ENCODE peak calls at places on chromosome 11, in five cellular contexts. One of them, this sample, is unnamed.

GRCh38 chr11:8263109-8263768 is 439 bp downstream of the LMO1 start:
- DNase-seq in fibroblast of lung: peak; percentile 12
- DNase-seq in cardiac muscle cell: no peak
- DNase-seq in lower lobe of right lung: no peak
- DNase-seq in uterus: peak; percentile 3
- DNase-seq in this sample: no peak

GRCh38 chr11:109696191-109696897 is 274.4 kb downstream of the C11orf87 start:
- DNase-seq in fibroblast of lung: peak; percentile 48
- DNase-seq in cardiac muscle cell: peak; percentile 3
- DNase-seq in uterus: no peak
- DNase-seq in lower lobe of right lung: no peak
- DNase-seq in this sample: no peak

GRCh38 chr11:12207384-12208150 is 97.2 kb downstream of the MICAL2 start:
- DNase-seq in cardiac muscle cell: peak; percentile 52
- DNase-seq in uterus: no peak
- DNase-seq in lower lobe of right lung: no peak
- DNase-seq in fibroblast of lung: peak; percentile 87
- DNase-seq in this sample: no peak

GRCh38 chr11:85628771-85629341 is 463 bp downstream of the TMEM126B start:
- DNase-seq in cardiac muscle cell: no peak
- DNase-seq in lower lobe of right lung: no peak
- DNase-seq in fibroblast of lung: peak; percentile 10
- DNase-seq in uterus: no peak
- DNase-seq in this sample: no peak

GRCh38 chr11:76576166-76576565 is 94.4 kb downstream of the LRRC32 start:
- DNase-seq in cardiac muscle cell: no peak
- DNase-seq in uterus: no peak
- DNase-seq in lower lobe of right lung: no peak
- DNase-seq in fibroblast of lung: no peak
- DNase-seq in this sample: no peak

GRCh38 chr11:21446939-21447590 is 745.8 kb upstream of the ANO5 start:
- DNase-seq in lower lobe of right lung: no peak
- DNase-seq in cardiac muscle cell: no peak
- DNase-seq in fibroblast of lung: no peak
- DNase-seq in uterus: no peak
- DNase-seq in this sample: no peak

GRCh38 chr11:69638941-69639681 is 1.8 kb upstream of the CCND1 start:
- DNase-seq in cardiac muscle cell: peak; percentile 97
- DNase-seq in fibroblast of lung: peak; percentile 97
- DNase-seq in uterus: peak; percentile 80
- DNase-seq in lower lobe of right lung: peak; percentile 95
- DNase-seq in this sample: peak; percentile 94

GRCh38 chr11:46633291-46634217 is 16.2 kb downstream of the ATG13 start:
- DNase-seq in lower lobe of right lung: peak; percentile 55
- DNase-seq in fibroblast of lung: no peak
- DNase-seq in uterus: no peak
- DNase-seq in cardiac muscle cell: no peak
- DNase-seq in this sample: no peak

GRCh38 chr11:6992457-6993431 is 27.4 kb downstream of the ZNF214 start:
- DNase-seq in uterus: peak; percentile 13
- DNase-seq in cardiac muscle cell: peak; percentile 68
- DNase-seq in fibroblast of lung: peak; percentile 91
- DNase-seq in lower lobe of right lung: no peak
- DNase-seq in this sample: peak; percentile 94

GRCh38 chr11:134576286-134576685 is 164.2 kb upstream of the B3GAT1 start:
- DNase-seq in cardiac muscle cell: no peak
- DNase-seq in lower lobe of right lung: no peak
- DNase-seq in uterus: no peak
- DNase-seq in fibroblast of lung: no peak
- DNase-seq in this sample: no peak

GRCh38 chr11:105389952-105390351 is 219.9 kb upstream of the GRIA4 start:
- DNase-seq in fibroblast of lung: no peak
- DNase-seq in cardiac muscle cell: no peak
- DNase-seq in uterus: no peak
- DNase-seq in lower lobe of right lung: no peak
- DNase-seq in this sample: no peak

GRCh38 chr11:86370171-86370570 is 4.5 kb upstream of the CCDC81 start:
- DNase-seq in uterus: no peak
- DNase-seq in lower lobe of right lung: no peak
- DNase-seq in fibroblast of lung: no peak
- DNase-seq in cardiac muscle cell: no peak
- DNase-seq in this sample: no peak

GRCh38 chr11:79708319-79708928 is 267.6 kb upstream of the TENM4 start:
- DNase-seq in lower lobe of right lung: no peak
- DNase-seq in fibroblast of lung: peak; percentile 26
- DNase-seq in uterus: no peak
- DNase-seq in cardiac muscle cell: peak; percentile 41
- DNase-seq in this sample: peak; percentile 36

GRCh38 chr11:5488798-5489399 is 414 bp downstream of the OR52D1 start:
- DNase-seq in cardiac muscle cell: no peak
- DNase-seq in lower lobe of right lung: no peak
- DNase-seq in uterus: no peak
- DNase-seq in fibroblast of lung: no peak
- DNase-seq in this sample: no peak

GRCh38 chr11:128260398-128260797 is 327.0 kb downstream of the ETS1 start:
- DNase-seq in uterus: no peak
- DNase-seq in fibroblast of lung: no peak
- DNase-seq in cardiac muscle cell: no peak
- DNase-seq in lower lobe of right lung: no peak
- DNase-seq in this sample: no peak

GRCh38 chr11:75771646-75772410 is 3.2 kb downstream of the DGAT2 start:
- DNase-seq in uterus: no peak
- DNase-seq in fibroblast of lung: peak; percentile 50
- DNase-seq in cardiac muscle cell: peak; percentile 91
- DNase-seq in lower lobe of right lung: peak; percentile 80
- DNase-seq in this sample: no peak

GRCh38 chr11:12768731-12769673 is 94.8 kb downstream of the TEAD1 start:
- DNase-seq in fibroblast of lung: no peak
- DNase-seq in lower lobe of right lung: no peak
- DNase-seq in uterus: no peak
- DNase-seq in cardiac muscle cell: no peak
- DNase-seq in this sample: no peak

GRCh38 chr11:46674463-46675287 is 25.7 kb downstream of the ARHGAP1 start:
- DNase-seq in cardiac muscle cell: peak; percentile 61
- DNase-seq in lower lobe of right lung: no peak
- DNase-seq in fibroblast of lung: no peak
- DNase-seq in uterus: no peak
- DNase-seq in this sample: no peak

GRCh38 chr11:29634744-29635143 is 382.1 kb downstream of the KCNA4 start:
- DNase-seq in lower lobe of right lung: no peak
- DNase-seq in fibroblast of lung: no peak
- DNase-seq in cardiac muscle cell: no peak
- DNase-seq in uterus: no peak
- DNase-seq in this sample: no peak

GRCh38 chr11:44860346-44860745 is 90.3 kb downstream of the TP53I11 start:
- DNase-seq in lower lobe of right lung: no peak
- DNase-seq in fibroblast of lung: no peak
- DNase-seq in uterus: no peak
- DNase-seq in cardiac muscle cell: no peak
- DNase-seq in this sample: no peak

GRCh38 chr11:74403607-74404006 is 5.4 kb upstream of the PGM2L1 start:
- DNase-seq in lower lobe of right lung: no peak
- DNase-seq in fibroblast of lung: no peak
- DNase-seq in cardiac muscle cell: no peak
- DNase-seq in uterus: no peak
- DNase-seq in this sample: no peak

GRCh38 chr11:56842829-56843794 is 94.6 kb upstream of the OR9G4 start:
- DNase-seq in uterus: no peak
- DNase-seq in lower lobe of right lung: no peak
- DNase-seq in fibroblast of lung: no peak
- DNase-seq in cardiac muscle cell: no peak
- DNase-seq in this sample: no peak

GRCh38 chr11:56846631-56847400 is 98.3 kb upstream of the OR9G4 start:
- DNase-seq in lower lobe of right lung: no peak
- DNase-seq in uterus: no peak
- DNase-seq in fibroblast of lung: no peak
- DNase-seq in cardiac muscle cell: peak; percentile 48
- DNase-seq in this sample: no peak

GRCh38 chr11:56843816-56844215 is 95.3 kb upstream of the OR9G4 start:
- DNase-seq in fibroblast of lung: no peak
- DNase-seq in uterus: no peak
- DNase-seq in lower lobe of right lung: no peak
- DNase-seq in cardiac muscle cell: no peak
- DNase-seq in this sample: no peak

GRCh38 chr11:56845121-56845732 is 96.7 kb upstream of the OR9G4 start:
- DNase-seq in fibroblast of lung: no peak
- DNase-seq in lower lobe of right lung: no peak
- DNase-seq in uterus: no peak
- DNase-seq in cardiac muscle cell: no peak
- DNase-seq in this sample: no peak

GRCh38 chr11:56841210-56841810 is 92.8 kb upstream of the OR9G4 start:
- DNase-seq in uterus: peak; percentile 21
- DNase-seq in cardiac muscle cell: peak; percentile 78
- DNase-seq in lower lobe of right lung: no peak
- DNase-seq in fibroblast of lung: peak; percentile 36
- DNase-seq in this sample: peak; percentile 12
- TF ChIP-seq CTCF in uterus: peak; percentile 54
- TF ChIP-seq CTCF in cardiac muscle cell: peak; percentile 73
- TF ChIP-seq CTCF in lower lobe of right lung: peak; percentile 71
- TF ChIP-seq CTCF in fibroblast of lung: peak; percentile 82
- TF ChIP-seq CTCF in this sample: peak; percentile 49

GRCh38 chr11:58907780-58908179 is 31.5 kb upstream of the GLYATL1 start:
- DNase-seq in cardiac muscle cell: no peak
- DNase-seq in lower lobe of right lung: no peak
- DNase-seq in uterus: no peak
- DNase-seq in fibroblast of lung: no peak
- DNase-seq in this sample: no peak

GRCh38 chr11:58905141-58905715 is 34.1 kb upstream of the GLYATL1 start:
- DNase-seq in cardiac muscle cell: peak; percentile 56
- DNase-seq in fibroblast of lung: peak; percentile 73
- DNase-seq in lower lobe of right lung: peak; percentile 46
- DNase-seq in uterus: no peak
- DNase-seq in this sample: no peak

GRCh38 chr11:58900479-58901420 is 38.5 kb upstream of the GLYATL1 start:
- DNase-seq in fibroblast of lung: peak; percentile 78
- DNase-seq in cardiac muscle cell: peak; percentile 88
- DNase-seq in lower lobe of right lung: peak; percentile 75
- DNase-seq in uterus: no peak
- DNase-seq in this sample: no peak

GRCh38 chr11:58902881-58903280 is 36.4 kb upstream of the GLYATL1 start:
- DNase-seq in fibroblast of lung: no peak
- DNase-seq in lower lobe of right lung: no peak
- DNase-seq in cardiac muscle cell: no peak
- DNase-seq in uterus: no peak
- DNase-seq in this sample: no peak

DNA sequence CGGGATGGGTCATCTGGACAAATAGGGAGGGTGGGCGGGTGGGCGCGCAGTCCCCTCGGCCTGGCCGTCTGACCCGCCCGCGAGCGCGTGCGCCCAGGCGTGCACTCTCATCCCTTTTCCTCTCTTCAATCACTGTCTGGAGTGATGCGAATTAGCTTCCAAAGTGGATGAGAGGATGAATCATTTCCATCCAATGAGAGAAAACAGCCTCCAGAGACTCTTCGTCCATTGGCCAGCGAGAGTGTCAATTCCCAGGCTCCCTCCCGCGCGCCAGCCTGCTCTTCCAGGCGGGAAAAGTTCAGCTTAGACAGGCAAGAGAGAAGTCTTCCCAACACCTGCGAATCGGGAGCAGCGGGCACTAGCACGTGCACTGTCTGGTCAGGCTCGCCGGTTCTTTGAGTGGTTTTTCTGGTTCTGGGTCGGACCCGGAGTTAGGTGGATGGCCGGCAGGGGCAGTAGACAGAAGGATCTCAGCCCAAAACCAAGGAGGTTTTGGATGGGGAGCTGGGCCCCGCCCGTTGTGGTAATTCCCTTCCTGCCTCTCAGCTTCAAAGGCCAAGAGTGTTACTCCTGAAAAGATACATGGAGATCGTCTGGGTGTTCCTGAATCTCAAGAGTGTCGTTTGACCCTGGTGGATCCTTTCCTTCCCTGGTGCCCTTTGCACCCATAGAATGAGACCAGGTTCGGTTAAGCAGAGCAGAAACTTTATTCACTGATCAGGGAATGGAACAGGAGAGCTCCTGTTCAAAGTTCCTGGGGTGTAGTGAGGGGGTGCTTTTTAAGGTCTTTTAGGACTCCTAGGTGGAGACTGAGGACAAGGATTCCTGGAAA is 33.4 kb upstream of the GLYATL1 start:
- DNase-seq in lower lobe of right lung: no peak
- DNase-seq in cardiac muscle cell: peak; percentile 89
- DNase-seq in uterus: no peak
- DNase-seq in fibroblast of lung: peak; percentile 94
- DNase-seq in this sample: peak; percentile 84
- H3K4me3 ChIP-seq in lower lobe of right lung: peak overlapping the region; percentile 14
- H3K4me3 ChIP-seq in cardiac muscle cell: peak overlapping the region; percentile 26
- H3K4me3 ChIP-seq in uterus: no peak overlapping the region
- H3K4me3 ChIP-seq in fibroblast of lung: peak overlapping the region; percentile 71
- H3K4me3 ChIP-seq in this sample: peak overlapping the region; percentile 59

DNA sequence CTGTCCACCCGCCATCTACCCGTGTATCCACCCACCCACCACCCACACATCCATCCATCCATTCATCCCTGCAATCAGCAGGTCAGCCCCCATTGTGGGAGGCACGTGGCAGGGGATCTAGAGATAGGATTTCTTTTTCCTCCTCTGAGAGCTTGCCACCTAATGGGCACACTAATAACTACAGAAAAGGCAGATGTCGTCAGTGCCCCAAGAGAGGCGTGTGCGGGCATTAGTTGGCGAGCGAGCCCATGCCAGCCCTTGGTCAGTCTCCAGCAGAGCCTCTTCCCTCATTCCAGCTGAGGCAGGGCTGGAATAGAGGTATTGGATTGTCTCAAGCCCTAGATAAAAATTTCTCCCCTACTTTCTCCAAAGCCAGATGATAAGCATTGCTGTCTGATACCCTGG is 9.7 kb downstream of the USP2 start:
- DNase-seq in cardiac muscle cell: no peak
- DNase-seq in fibroblast of lung: peak; percentile 19
- DNase-seq in uterus: no peak
- DNase-seq in lower lobe of right lung: no peak
- DNase-seq in this sample: no peak
- TF ChIP-seq CTCF in cardiac muscle cell: no peak
- TF ChIP-seq CTCF in fibroblast of lung: no peak
- TF ChIP-seq CTCF in uterus: no peak
- TF ChIP-seq CTCF in lower lobe of right lung: no peak
- TF ChIP-seq CTCF in this sample: no peak

DNA sequence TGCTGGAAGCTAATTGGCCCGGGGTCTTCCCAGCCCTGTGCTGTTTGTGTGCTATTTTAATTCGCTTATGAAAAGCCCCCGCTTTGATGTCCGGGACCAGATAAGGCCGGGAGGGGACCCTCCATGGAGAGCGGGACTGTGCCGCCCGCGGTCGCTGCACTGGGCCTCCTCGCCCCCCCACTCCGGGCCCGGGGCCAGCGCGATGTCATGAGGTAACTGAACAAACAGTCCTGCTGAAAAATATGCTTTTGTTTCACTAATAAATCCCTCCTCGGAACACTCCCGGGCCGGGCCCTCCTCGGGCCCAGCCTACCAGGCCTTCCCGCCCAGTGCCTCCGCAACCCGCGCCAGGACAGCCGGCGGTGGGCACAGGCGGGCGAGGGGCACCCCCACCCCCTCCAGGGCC is 78.3 kb downstream of the CDKN1C start:
- DNase-seq in cardiac muscle cell: peak; percentile 67
- DNase-seq in lower lobe of right lung: peak; percentile 84
- DNase-seq in fibroblast of lung: peak; percentile 28
- DNase-seq in uterus: peak; percentile 93
- DNase-seq in this sample: no peak
- H3K4me3 ChIP-seq in cardiac muscle cell: no peak overlapping the region
- H3K4me3 ChIP-seq in lower lobe of right lung: peak overlapping the region; percentile 29
- H3K4me3 ChIP-seq in fibroblast of lung: no peak overlapping the region
- H3K4me3 ChIP-seq in uterus: no peak overlapping the region
- H3K4me3 ChIP-seq in this sample: no peak overlapping the region